ENCODE peak calls at places on chromosomes 1 and 21, in nine cellular contexts. One of them, this sample, is unnamed.

GRCh38 chr1:242245255-242245654 is 246.4 kb upstream of the MAP1LC3C start:
- DNase-seq in progenitor cell of endocrine pancreas: no peak
- DNase-seq in tibial nerve: no peak
- DNase-seq in cardiac fibroblast: no peak
- DNase-seq in neural crest cell: no peak
- DNase-seq in tibial artery: no peak
- DNase-seq in fibroblast of mammary gland: no peak
- DNase-seq in glutamatergic neuron: no peak
- DNase-seq in HFF-Myc: no peak
- DNase-seq in this sample: no peak

GRCh38 chr1:183742367-183742766 is 62.6 kb upstream of the RGL1 start:
- DNase-seq in progenitor cell of endocrine pancreas: no peak
- DNase-seq in tibial nerve: no peak
- DNase-seq in cardiac fibroblast: no peak
- DNase-seq in neural crest cell: no peak
- DNase-seq in tibial artery: no peak
- DNase-seq in fibroblast of mammary gland: no peak
- DNase-seq in glutamatergic neuron: no peak
- DNase-seq in HFF-Myc: no peak
- DNase-seq in this sample: no peak

GRCh38 chr1:33289858-33290154 is 31.1 kb downstream of the A3GALT2 start:
- DNase-seq in progenitor cell of endocrine pancreas: no peak
- DNase-seq in tibial nerve: no peak
- DNase-seq in cardiac fibroblast: no peak
- DNase-seq in neural crest cell: no peak
- DNase-seq in tibial artery: no peak
- DNase-seq in fibroblast of mammary gland: no peak
- DNase-seq in glutamatergic neuron: no peak
- DNase-seq in HFF-Myc: no peak
- DNase-seq in this sample: no peak

GRCh38 chr1:39081266-39082139 is 55.4 kb downstream of the NDUFS5 start:
- DNase-seq in progenitor cell of endocrine pancreas: peak; percentile 34
- DNase-seq in tibial nerve: no peak
- DNase-seq in cardiac fibroblast: no peak
- DNase-seq in neural crest cell: peak; percentile 29
- DNase-seq in tibial artery: no peak
- DNase-seq in fibroblast of mammary gland: no peak
- DNase-seq in glutamatergic neuron: peak; percentile 57
- DNase-seq in HFF-Myc: no peak
- DNase-seq in this sample: peak; percentile 26

GRCh38 chr1:36771678-36772284 is 262.5 kb downstream of the GRIK3 start:
- DNase-seq in progenitor cell of endocrine pancreas: peak; percentile 19
- DNase-seq in tibial nerve: no peak
- DNase-seq in cardiac fibroblast: no peak
- DNase-seq in neural crest cell: no peak
- DNase-seq in tibial artery: no peak
- DNase-seq in fibroblast of mammary gland: no peak
- DNase-seq in glutamatergic neuron: no peak
- DNase-seq in HFF-Myc: no peak
- DNase-seq in this sample: no peak

GRCh38 chr1:99645199-99645598 is 714 bp upstream of the PALMD start:
- DNase-seq in progenitor cell of endocrine pancreas: no peak
- DNase-seq in tibial nerve: peak; percentile 28
- DNase-seq in cardiac fibroblast: peak; percentile 81
- DNase-seq in neural crest cell: no peak
- DNase-seq in tibial artery: no peak
- DNase-seq in fibroblast of mammary gland: peak; percentile 64
- DNase-seq in glutamatergic neuron: no peak
- DNase-seq in HFF-Myc: no peak
- DNase-seq in this sample: peak; percentile 50

GRCh38 chr1:228472655-228473054 is 14.5 kb upstream of the RNF187 start:
- DNase-seq in progenitor cell of endocrine pancreas: no peak
- DNase-seq in tibial nerve: no peak
- DNase-seq in cardiac fibroblast: peak; percentile 29
- DNase-seq in neural crest cell: no peak
- DNase-seq in tibial artery: no peak
- DNase-seq in fibroblast of mammary gland: peak; percentile 38
- DNase-seq in glutamatergic neuron: no peak
- DNase-seq in HFF-Myc: no peak
- DNase-seq in this sample: no peak

GRCh38 chr1:226329237-226329636 is 20.3 kb upstream of the LIN9 start:
- DNase-seq in progenitor cell of endocrine pancreas: no peak
- DNase-seq in tibial nerve: no peak
- DNase-seq in cardiac fibroblast: no peak
- DNase-seq in neural crest cell: no peak
- DNase-seq in tibial artery: no peak
- DNase-seq in fibroblast of mammary gland: no peak
- DNase-seq in glutamatergic neuron: no peak
- DNase-seq in HFF-Myc: no peak
- DNase-seq in this sample: no peak

DNA sequence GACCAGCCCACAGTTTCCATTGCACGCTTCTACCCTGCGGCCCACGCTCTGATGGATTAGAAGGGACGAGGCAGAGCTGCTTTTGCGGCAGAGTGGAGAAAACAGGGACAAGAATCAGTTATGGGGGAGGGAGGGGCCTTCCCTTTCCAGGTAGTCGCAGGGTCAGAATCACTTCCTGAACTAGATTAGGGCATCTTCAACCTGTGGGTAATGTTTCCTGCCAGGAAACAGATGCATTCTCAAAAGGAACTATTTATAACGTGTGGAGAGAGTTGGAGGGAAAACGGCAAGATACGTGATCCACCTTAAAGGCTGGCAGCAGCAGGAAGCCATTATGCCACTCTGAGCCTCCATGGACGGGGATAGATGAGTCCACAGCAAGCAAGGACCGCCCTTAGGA is 59.9 kb upstream of the CNTN2 start:
- DNase-seq in progenitor cell of endocrine pancreas: no peak
- DNase-seq in tibial nerve: no peak
- DNase-seq in cardiac fibroblast: no peak
- DNase-seq in neural crest cell: no peak
- DNase-seq in tibial artery: no peak
- DNase-seq in fibroblast of mammary gland: no peak
- DNase-seq in glutamatergic neuron: no peak
- DNase-seq in HFF-Myc: no peak
- DNase-seq in this sample: no peak
- TF ChIP-seq CTCF in progenitor cell of endocrine pancreas: no peak
- TF ChIP-seq CTCF in tibial nerve: no peak
- TF ChIP-seq CTCF in cardiac fibroblast: no peak
- TF ChIP-seq CTCF in neural crest cell: no peak
- TF ChIP-seq CTCF in tibial artery: no peak
- TF ChIP-seq CTCF in fibroblast of mammary gland: no peak
- TF ChIP-seq CTCF in glutamatergic neuron: no peak
- TF ChIP-seq CTCF in HFF-Myc: no peak
- TF ChIP-seq CTCF in this sample: no peak

GRCh38 chr21:31728191-31728590 is 3.7 kb downstream of the SCAF4 start:
- DNase-seq in progenitor cell of endocrine pancreas: no peak
- DNase-seq in tibial nerve: no peak
- DNase-seq in cardiac fibroblast: no peak
- DNase-seq in neural crest cell: no peak
- DNase-seq in tibial artery: no peak
- DNase-seq in fibroblast of mammary gland: no peak
- DNase-seq in glutamatergic neuron: no peak
- DNase-seq in HFF-Myc: no peak
- DNase-seq in this sample: no peak

GRCh38 chr21:31724552-31724951 is 7.4 kb downstream of the SCAF4 start:
- DNase-seq in progenitor cell of endocrine pancreas: no peak
- DNase-seq in tibial nerve: no peak
- DNase-seq in cardiac fibroblast: no peak
- DNase-seq in neural crest cell: no peak
- DNase-seq in tibial artery: no peak
- DNase-seq in fibroblast of mammary gland: no peak
- DNase-seq in glutamatergic neuron: no peak
- DNase-seq in HFF-Myc: no peak
- DNase-seq in this sample: no peak

GRCh38 chr21:31727181-31727580 is 4.7 kb downstream of the SCAF4 start:
- DNase-seq in progenitor cell of endocrine pancreas: no peak
- DNase-seq in tibial nerve: no peak
- DNase-seq in cardiac fibroblast: no peak
- DNase-seq in neural crest cell: no peak
- DNase-seq in tibial artery: no peak
- DNase-seq in fibroblast of mammary gland: peak; percentile 55
- DNase-seq in glutamatergic neuron: no peak
- DNase-seq in HFF-Myc: no peak
- DNase-seq in this sample: no peak

GRCh38 chr21:31725202-31725840 is 6.6 kb downstream of the SCAF4 start:
- DNase-seq in progenitor cell of endocrine pancreas: no peak
- DNase-seq in tibial nerve: no peak
- DNase-seq in cardiac fibroblast: no peak
- DNase-seq in neural crest cell: no peak
- DNase-seq in tibial artery: no peak
- DNase-seq in fibroblast of mammary gland: no peak
- DNase-seq in glutamatergic neuron: no peak
- DNase-seq in HFF-Myc: no peak
- DNase-seq in this sample: no peak

DNA sequence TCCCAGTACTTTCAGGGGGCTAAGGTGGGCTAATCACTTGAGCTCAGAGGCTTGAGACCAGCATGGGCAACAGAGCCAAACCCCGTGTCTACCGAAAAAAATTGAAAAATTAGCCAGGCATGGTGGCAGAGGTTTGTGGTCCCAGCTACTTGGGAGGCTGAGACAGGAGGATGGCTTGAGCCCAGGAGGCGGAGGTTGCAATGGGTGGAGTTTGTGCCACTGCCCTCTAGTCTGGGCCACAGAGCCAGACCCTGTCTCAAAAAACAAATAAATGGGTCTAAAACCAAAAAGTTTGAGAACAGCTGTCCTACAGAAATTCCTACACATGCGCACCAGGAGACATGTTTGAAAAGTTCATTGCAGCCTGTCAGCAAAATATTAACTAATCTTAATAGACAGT is 5.5 kb downstream of the SCAF4 start:
- DNase-seq in progenitor cell of endocrine pancreas: no peak
- DNase-seq in tibial nerve: no peak
- DNase-seq in cardiac fibroblast: no peak
- DNase-seq in neural crest cell: no peak
- DNase-seq in tibial artery: no peak
- DNase-seq in fibroblast of mammary gland: no peak
- DNase-seq in glutamatergic neuron: no peak
- DNase-seq in HFF-Myc: no peak
- DNase-seq in this sample: no peak
- TF ChIP-seq CTCF in progenitor cell of endocrine pancreas: no peak
- TF ChIP-seq CTCF in tibial nerve: no peak
- TF ChIP-seq CTCF in cardiac fibroblast: no peak
- TF ChIP-seq CTCF in neural crest cell: no peak
- TF ChIP-seq CTCF in tibial artery: no peak
- TF ChIP-seq CTCF in fibroblast of mammary gland: no peak
- TF ChIP-seq CTCF in glutamatergic neuron: no peak
- TF ChIP-seq CTCF in HFF-Myc: no peak
- TF ChIP-seq CTCF in this sample: no peak

GRCh38 chr1:223466156-223466555 is 72.9 kb downstream of the CCDC185 start:
- DNase-seq in progenitor cell of endocrine pancreas: no peak
- DNase-seq in tibial nerve: no peak
- DNase-seq in cardiac fibroblast: no peak
- DNase-seq in neural crest cell: no peak
- DNase-seq in tibial artery: no peak
- DNase-seq in fibroblast of mammary gland: no peak
- DNase-seq in glutamatergic neuron: no peak
- DNase-seq in HFF-Myc: no peak
- DNase-seq in this sample: no peak
- TF ChIP-seq CTCF in progenitor cell of endocrine pancreas: no peak
- TF ChIP-seq CTCF in tibial nerve: no peak
- TF ChIP-seq CTCF in cardiac fibroblast: no peak
- TF ChIP-seq CTCF in neural crest cell: no peak
- TF ChIP-seq CTCF in tibial artery: no peak
- TF ChIP-seq CTCF in fibroblast of mammary gland: no peak
- TF ChIP-seq CTCF in glutamatergic neuron: no peak
- TF ChIP-seq CTCF in HFF-Myc: no peak
- TF ChIP-seq CTCF in this sample: no peak

DNA sequence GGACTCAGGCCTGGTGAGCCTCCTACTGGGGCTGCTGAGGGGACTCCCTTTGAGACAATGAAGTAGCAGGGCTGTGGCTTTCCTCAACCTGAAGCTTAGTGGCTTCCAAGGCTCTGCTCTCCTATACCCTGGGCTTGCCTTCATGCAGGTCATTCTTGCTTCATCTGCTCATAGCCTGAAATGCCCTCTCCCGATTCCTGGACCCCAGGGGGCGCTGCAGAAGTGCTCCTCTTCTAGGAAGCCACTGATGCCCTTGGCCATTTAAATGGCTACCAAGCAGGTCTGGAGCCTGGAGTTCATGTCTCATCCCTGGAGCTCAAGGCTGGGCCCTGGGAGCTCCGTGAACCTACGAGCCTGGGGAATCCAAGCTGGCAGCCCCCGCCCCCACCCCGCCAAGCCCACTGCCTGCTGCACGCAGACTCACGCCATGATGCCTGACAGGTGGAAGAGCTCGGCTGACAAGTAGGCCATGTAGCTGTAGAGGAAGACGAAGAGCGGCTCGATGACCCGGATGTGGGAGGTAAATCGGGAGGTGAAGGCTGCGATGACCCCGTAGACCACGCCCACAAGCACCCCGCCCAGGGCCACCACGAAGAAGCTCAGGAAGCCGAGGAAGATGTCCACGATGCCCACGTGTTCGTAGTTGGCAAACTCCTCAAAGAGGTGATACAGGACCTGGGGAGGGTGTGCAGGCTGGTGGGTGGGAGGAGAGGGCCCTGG is 45.7 kb downstream of the SLC9A1 start:
- DNase-seq in progenitor cell of endocrine pancreas: no peak
- DNase-seq in tibial nerve: no peak
- DNase-seq in cardiac fibroblast: no peak
- DNase-seq in neural crest cell: no peak
- DNase-seq in tibial artery: no peak
- DNase-seq in fibroblast of mammary gland: peak; percentile 32
- DNase-seq in glutamatergic neuron: peak; percentile 61
- DNase-seq in HFF-Myc: no peak
- DNase-seq in this sample: peak; percentile 45
- TF ChIP-seq CTCF in progenitor cell of endocrine pancreas: no peak
- TF ChIP-seq CTCF in tibial nerve: no peak
- TF ChIP-seq CTCF in cardiac fibroblast: peak; percentile 32
- TF ChIP-seq CTCF in neural crest cell: peak; percentile 30
- TF ChIP-seq CTCF in tibial artery: no peak
- TF ChIP-seq CTCF in fibroblast of mammary gland: peak; percentile 27
- TF ChIP-seq CTCF in glutamatergic neuron: no peak
- TF ChIP-seq CTCF in HFF-Myc: peak; percentile 37
- TF ChIP-seq CTCF in this sample: no peak

GRCh38 chr1:2322593-2323295 is 68.6 kb downstream of the MORN1 start:
- DNase-seq in progenitor cell of endocrine pancreas: no peak
- DNase-seq in tibial nerve: no peak
- DNase-seq in cardiac fibroblast: no peak
- DNase-seq in neural crest cell: no peak
- DNase-seq in tibial artery: peak; percentile 86
- DNase-seq in fibroblast of mammary gland: no peak
- DNase-seq in glutamatergic neuron: no peak
- DNase-seq in HFF-Myc: no peak
- DNase-seq in this sample: peak; percentile 25
- TF ChIP-seq CTCF in progenitor cell of endocrine pancreas: no peak
- TF ChIP-seq CTCF in tibial nerve: no peak
- TF ChIP-seq CTCF in cardiac fibroblast: no peak
- TF ChIP-seq CTCF in neural crest cell: no peak
- TF ChIP-seq CTCF in tibial artery: no peak
- TF ChIP-seq CTCF in fibroblast of mammary gland: no peak
- TF ChIP-seq CTCF in glutamatergic neuron: no peak
- TF ChIP-seq CTCF in HFF-Myc: no peak
- TF ChIP-seq CTCF in this sample: no peak

This sample was measured in Calu3.